ENCODE peak calls at places on chromosomes 4 and X, in six cellular contexts. Q, A, O, B, C and T are unnamed samples. For H3K27me3, the result is how much of the 10 kb centered on the place peaks cover.

GRCh38 chr4:137755033-137755471 is 222.8 kb upstream of the PCDH18 start:
- DNase-seq in Q (no peak), O (no peak), C (no peak), A (no peak), B (no peak), T (no peak)

GRCh38 chr4:169437299-169438047 is 166.7 kb upstream of the SH3RF1 start:
- DNase-seq in C (no peak), A (no peak), B (no peak), Q (no peak), O (no peak), T (no peak)

GRCh38 chrX:79408623-79409322 is 41.6 kb upstream of the ITM2A start:
- DNase-seq in C (no peak), B (no peak), O (no peak), A (no peak), Q (no peak), T (no peak)

GRCh38 chrX:150913511-150913910 is 15.0 kb upstream of the CD99L2 start:
- DNase-seq in A (no peak), C (no peak), Q (no peak), O (no peak), B (no peak), T (no peak)

GRCh38 chrX:11449613-11450012 is 156.4 kb downstream of the AMELX start:
- DNase-seq in Q (no peak), B (no peak), O (no peak), A (no peak), C (no peak), T (no peak)

GRCh38 chr4:53618321-53618720 is 27.0 kb upstream of the LNX1 start:
- DNase-seq in C (no peak), A (no peak), Q (no peak), B (no peak), O (no peak), T (no peak)

GRCh38 chrX:123077671-123078070 is 106.4 kb upstream of the GRIA3 start:
- DNase-seq in O (no peak), Q (no peak), B (no peak), C (no peak), A (no peak), T (no peak)

GRCh38 chr4:38675167-38676121 is 11.4 kb downstream of the KLF3 start:
- DNase-seq in O (peak), A (peak), C (peak), Q (peak), B (peak), T (peak)

GRCh38 chr4:170675568-170676262 is 586.0 kb upstream of the AADAT start:
- DNase-seq in A (no peak), C (no peak), Q (no peak), O (no peak), B (no peak), T (no peak)

GRCh38 chr4:107665001-107665400 is 55.0 kb downstream of the PAPSS1 start:
- DNase-seq in C (no peak), A (no peak), Q (no peak), B (no peak), O (no peak), T (no peak)

GRCh38 chr4:5267418-5267817 is 216.1 kb downstream of the STK32B start:
- DNase-seq in A (no peak), C (no peak), Q (no peak), O (no peak), B (no peak), T (no peak)

GRCh38 chr4:177737387-177737965 is 295.2 kb upstream of the AGA start:
- DNase-seq in C (no peak), O (no peak), Q (no peak), B (no peak), A (no peak), T (no peak)

GRCh38 chrX:136021160-136021559 is 35.9 kb downstream of the SLC9A6 start:
- DNase-seq in A (no peak), Q (no peak), O (no peak), B (no peak), C (no peak), T (no peak)

GRCh38 chr4:182141623-182142022 is 101.6 kb upstream of the TENM3 start:
- DNase-seq in A (no peak), C (no peak), Q (no peak), O (no peak), B (no peak), T (no peak)

GRCh38 chr4:1082215-1083182 is 30.9 kb downstream of the RNF212 start:
- DNase-seq in C (peak), Q (no peak), O (peak), B (peak), A (peak), T (no peak)

GRCh38 chrX:48703642-48704481 is 7.3 kb downstream of the SUV39H1 start:
- DNase-seq in C (no peak), B (no peak), O (no peak), Q (no peak), A (no peak), T (no peak)
- TF ChIP-seq CTCF in C (no peak), B (peak), O (no peak), Q (no peak), A (no peak), T (no peak)

DNA sequence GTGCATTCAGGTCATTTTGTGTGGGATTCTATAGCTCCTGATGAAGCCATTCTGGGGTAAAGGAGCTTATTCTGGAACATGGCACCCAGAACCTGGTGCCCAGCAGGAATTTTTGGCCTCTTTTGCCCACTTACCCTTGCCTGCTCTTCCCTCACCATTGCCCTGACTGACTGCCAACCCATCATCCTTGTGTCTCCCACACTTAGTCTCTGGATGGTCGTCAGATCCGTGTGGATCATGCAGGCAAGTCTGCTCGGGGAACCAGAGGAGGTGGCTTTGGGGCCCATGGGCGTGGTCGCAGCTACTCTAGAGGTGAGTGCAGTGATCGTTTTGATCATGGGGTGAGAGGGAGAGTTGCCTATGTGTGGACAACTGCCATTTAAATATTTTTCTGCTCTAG is 1.8 kb downstream of the RBM3 start:
- DNase-seq in C (no peak), A (no peak), Q (no peak), O (no peak), B (no peak), T (no peak)
- H3K27ac ChIP-seq in C (no peak), A (no peak), Q (no peak), O (peak), B (peak), T (no peak)

GRCh38 chr4:93147524-93148212 is 680.9 kb upstream of the ATOH1 start:
- DNase-seq in O (no peak), C (no peak), B (no peak), Q (no peak), A (no peak), T (no peak)
- H3K27me3 ChIP-seq in O (under half), C (under half), B (under half), Q (under half), A (under half), T (under half)

DNA sequence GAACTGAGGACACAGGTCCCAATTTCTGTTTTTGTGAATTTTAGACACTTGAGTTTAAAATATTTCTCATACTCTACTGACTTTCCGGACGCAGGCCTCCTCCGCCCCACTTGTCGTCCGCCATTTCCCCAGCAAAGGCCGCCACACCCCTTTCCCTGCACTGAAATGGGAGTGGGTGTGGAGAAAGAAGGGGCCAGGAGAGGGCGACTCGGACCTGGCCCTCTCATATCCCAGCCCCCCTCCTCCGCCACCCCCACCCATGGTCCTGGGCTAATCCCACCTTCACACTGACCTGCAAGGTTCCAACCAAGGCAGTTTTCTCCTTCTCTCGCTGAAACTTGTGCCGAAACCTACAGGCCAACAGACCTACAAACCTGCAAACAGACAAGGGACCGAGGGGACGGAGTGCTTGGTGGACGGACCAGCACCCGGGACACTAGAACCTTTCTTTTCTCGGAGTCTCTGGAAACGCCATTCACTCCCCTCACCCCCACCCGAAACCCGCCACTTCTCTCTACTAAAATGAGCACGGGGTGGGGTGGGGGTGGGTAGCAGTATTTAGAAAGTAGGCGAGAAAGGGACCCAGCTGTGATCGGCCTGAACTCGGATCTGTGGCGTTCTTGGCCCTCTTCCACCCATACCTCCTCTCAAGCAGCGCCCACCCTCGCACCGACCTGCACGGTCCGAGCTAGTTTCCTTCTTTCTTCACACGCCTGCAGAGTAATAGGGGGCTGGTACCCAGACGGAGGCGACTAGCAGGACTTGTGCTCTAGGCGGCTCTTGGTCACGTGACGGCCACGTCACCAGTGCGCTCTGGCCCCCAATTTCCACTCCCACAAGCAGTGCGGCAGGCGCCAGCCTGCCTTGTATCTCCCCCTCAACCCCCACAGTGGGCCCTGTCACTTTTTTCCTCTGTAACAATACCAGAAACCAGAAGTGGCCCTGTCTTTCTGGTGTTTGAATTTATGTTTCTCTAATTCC is at the start of gene ARMCX6:
- DNase-seq in B (peak), Q (peak), O (peak), C (peak), A (peak), T (peak)
- TF ChIP-seq CTCF in B (peak), Q (peak), O (peak), C (peak), A (peak), T (no peak)

GRCh38 chr4:123120473-123120872 is 198.1 kb upstream of the NUDT6 start:
- DNase-seq in Q (no peak), C (no peak), O (no peak), A (no peak), B (no peak), T (no peak)
- H3K27ac ChIP-seq in Q (no peak), C (no peak), O (no peak), A (no peak), B (no peak), T (no peak)

DNA sequence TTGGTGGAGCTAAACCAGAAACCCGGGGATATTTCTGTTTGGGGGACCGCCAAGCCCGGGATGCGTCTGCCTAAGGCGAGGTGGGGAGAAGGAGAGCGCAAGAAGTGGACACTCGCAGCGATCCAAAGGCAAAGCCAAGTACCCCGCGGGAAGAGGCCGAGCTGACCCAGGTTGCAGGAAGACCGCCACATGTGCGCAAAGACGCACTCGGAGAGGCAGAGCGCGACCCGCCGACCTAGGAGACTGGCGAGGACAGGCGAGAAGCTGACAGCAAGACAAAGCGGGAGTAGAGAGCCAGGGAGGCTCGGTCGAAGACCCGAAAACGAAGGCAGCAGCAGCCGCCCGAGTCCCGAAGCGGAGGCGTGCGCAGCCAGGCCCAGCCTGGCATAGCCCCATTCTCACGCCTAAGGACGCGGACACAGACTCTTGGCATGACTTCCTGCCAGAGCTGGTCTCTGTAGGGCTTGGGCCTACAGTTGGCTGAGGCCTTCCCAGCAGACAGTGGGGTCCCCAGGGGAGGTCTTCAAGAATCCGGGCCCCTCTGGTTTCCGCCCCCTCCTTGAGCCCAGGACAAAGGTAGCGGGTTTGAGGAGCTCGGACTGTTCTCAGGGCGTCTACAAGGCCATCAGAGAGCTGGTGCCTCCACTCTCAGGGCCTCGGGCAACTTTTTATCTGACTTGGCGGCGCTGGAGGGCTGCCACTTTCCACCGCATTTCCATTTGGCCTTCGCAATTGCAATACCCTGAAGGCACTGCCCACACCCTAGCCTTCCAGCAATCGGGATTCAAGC is 49.8 kb upstream of the BCOR start:
- DNase-seq in B (no peak), Q (no peak), O (no peak), C (peak), A (no peak), T (no peak)
- H3K27me3 ChIP-seq in B (under half), Q (under half), O (under half), C (under half), A (under half), T (under half)